ENCODE peak calls at places on chromosomes 11 and 22, in ten cellular contexts. M, J, E, T, V, L, I, Z, Q and U are unnamed samples.

GRCh38 chr22:29260031-29260560 is 7.7 kb downstream of the RHBDD3 start:
- DNase-seq in M (no peak), J (no peak), E (no peak), T (no peak), V (no peak), L (no peak), I (no peak), Z (no peak), Q (no peak), U (no peak)

GRCh38 chr11:33701831-33702230 is 1.2 kb upstream of the C11orf91 start:
- DNase-seq in M (no peak), J (no peak), E (no peak), T (peak), V (no peak), L (no peak), I (no peak), Z (no peak), Q (no peak), U (no peak)

GRCh38 chr11:43957571-43957970 is 15.1 kb downstream of the C11orf96 start:
- DNase-seq in M (no peak), J (no peak), E (no peak), T (no peak), V (no peak), L (no peak), I (no peak), Z (no peak), Q (no peak), U (no peak)

GRCh38 chr22:30028731-30029130 is 51.5 kb upstream of the HORMAD2 start:
- DNase-seq in M (no peak), J (no peak), E (no peak), T (no peak), V (no peak), L (no peak), I (no peak), Z (no peak), Q (no peak), U (no peak)

GRCh38 chr11:57638005-57638760 is 11.5 kb downstream of the YPEL4 start:
- DNase-seq in M (no peak), J (peak), E (peak), T (peak), V (no peak), L (no peak), I (peak), Z (no peak), Q (peak), U (peak)

GRCh38 chr11:65329944-65330403 is 3.7 kb upstream of the DPF2 start:
- DNase-seq in M (peak), J (peak), E (peak), T (peak), V (no peak), L (peak), I (peak), Z (peak), Q (peak), U (peak)

GRCh38 chr11:96113100-96113710 is 189.3 kb upstream of the MTMR2 start:
- DNase-seq in M (no peak), J (no peak), E (no peak), T (peak), V (no peak), L (no peak), I (no peak), Z (no peak), Q (no peak), U (no peak)

GRCh38 chr11:91773090-91773489 is 451.5 kb upstream of the FAT3 start:
- DNase-seq in M (no peak), J (no peak), E (no peak), T (peak), V (no peak), L (no peak), I (peak), Z (no peak), Q (no peak), U (no peak)

GRCh38 chr11:120511804-120512726 is 517 bp downstream of the GRIK4 start:
- DNase-seq in M (no peak), J (peak), E (peak), T (no peak), V (no peak), L (no peak), I (peak), Z (no peak), Q (peak), U (no peak)

GRCh38 chr22:32331918-32332725 is 25.5 kb upstream of the RFPL3 start:
- DNase-seq in M (no peak), J (no peak), E (no peak), T (no peak), V (no peak), L (no peak), I (no peak), Z (peak), Q (no peak), U (no peak)

GRCh38 chr22:42655693-42656092 is 6.5 kb upstream of the CYB5R3 start:
- DNase-seq in M (no peak), J (no peak), E (no peak), T (no peak), V (no peak), L (no peak), I (no peak), Z (no peak), Q (no peak), U (no peak)

GRCh38 chr11:2443881-2444300 is 423 bp downstream of the TRPM5 start:
- DNase-seq in M (no peak), J (peak), E (no peak), T (no peak), V (no peak), L (no peak), I (peak), Z (no peak), Q (no peak), U (no peak)

GRCh38 chr11:85886089-85887056 is 31.2 kb downstream of the CCDC83 start:
- DNase-seq in M (no peak), J (no peak), E (no peak), T (no peak), V (no peak), L (no peak), I (no peak), Z (no peak), Q (no peak), U (no peak)

GRCh38 chr11:114036156-114036811 is 23.2 kb upstream of the ZBTB16 start:
- DNase-seq in M (no peak), J (peak), E (peak), T (peak), V (peak), L (peak), I (peak), Z (peak), Q (peak), U (peak)

GRCh38 chr11:14148653-14149273 is 186.2 kb downstream of the SPON1 start:
- DNase-seq in M (no peak), J (no peak), E (no peak), T (peak), V (no peak), L (no peak), I (peak), Z (no peak), Q (peak), U (no peak)

GRCh38 chr22:25125693-25126357 is 73.8 kb upstream of the CRYBB3 start:
- DNase-seq in M (no peak), J (no peak), E (no peak), T (no peak), V (no peak), L (no peak), I (no peak), Z (no peak), Q (no peak), U (no peak)

GRCh38 chr11:102957953-102958352 is 2.4 kb upstream of the MMP13 start:
- DNase-seq in M (no peak), J (no peak), E (no peak), T (peak), V (no peak), L (no peak), I (no peak), Z (no peak), Q (no peak), U (no peak)

GRCh38 chr11:126194121-126194543 is 17.3 kb downstream of the RPUSD4 start:
- DNase-seq in M (no peak), J (no peak), E (peak), T (peak), V (no peak), L (no peak), I (peak), Z (no peak), Q (peak), U (no peak)

GRCh38 chr11:65471410-65471762 is 27.5 kb upstream of the MALAT1 start:
- DNase-seq in M (no peak), J (peak), E (peak), T (peak), V (no peak), L (no peak), I (peak), Z (no peak), Q (peak), U (peak)

GRCh38 chr22:19287889-19288288 is 3.6 kb downstream of the CLTCL1 start:
- DNase-seq in M (no peak), J (no peak), E (no peak), T (peak), V (no peak), L (no peak), I (no peak), Z (no peak), Q (no peak), U (no peak)

GRCh38 chr11:110289472-110289871 is 6.9 kb downstream of the RDX start:
- DNase-seq in M (no peak), J (no peak), E (no peak), T (no peak), V (no peak), L (no peak), I (no peak), Z (no peak), Q (no peak), U (no peak)